ENCODE peak calls at places on chromosomes 1 and 21, in four cellular contexts. D is WERI-Rb-1, H is AG09309, Y is B cell. R is an unnamed sample.

GRCh38 chr1:221078260-221078965 is 199.2 kb downstream of the HLX start:
- DNase-seq in D (no peak), H (no peak), Y (no peak), R (no peak)

GRCh38 chr1:21289700-21290545 is at the start of gene ECE1:
- DNase-seq in D (peak), H (no peak), Y (peak), R (peak)

GRCh38 chr1:109213824-109214693 is at the start of gene SARS1:
- DNase-seq in D (peak), H (no peak), Y (peak), R (peak)

GRCh38 chr1:153390938-153391710 is at the start of gene S100A8:
- DNase-seq in D (peak), H (no peak), Y (no peak), R (no peak)

GRCh38 chr1:240737761-240738265 is 125.9 kb upstream of the GREM2 start:
- DNase-seq in D (no peak), H (no peak), Y (no peak), R (no peak)

GRCh38 chr21:25970254-25970930 is 200.2 kb downstream of the APP start:
- DNase-seq in D (no peak), H (no peak), Y (no peak), R (no peak)

GRCh38 chr21:35857082-35857481 is 203.2 kb downstream of the SETD4 start:
- DNase-seq in D (no peak), H (no peak), Y (no peak), R (no peak)

GRCh38 chr1:113763651-113764050 is 4.4 kb upstream of the PHTF1 start:
- DNase-seq in D (peak), H (no peak), Y (no peak), R (no peak)

GRCh38 chr21:46155514-46156377 is at the start of gene FTCD:
- DNase-seq in D (peak), H (no peak), Y (no peak), R (no peak)

GRCh38 chr1:67053535-67053784 is 488 bp downstream of the SLC35D1 start:
- DNase-seq in D (no peak), H (no peak), Y (no peak), R (no peak)

GRCh38 chr1:219492676-219493075 is 120.2 kb downstream of the ZC3H11B start:
- DNase-seq in D (no peak), H (no peak), Y (no peak), R (no peak)

GRCh38 chr1:242826706-242827336 is 302.3 kb upstream of the PLD5 start:
- DNase-seq in D (no peak), H (no peak), Y (no peak), R (no peak)

GRCh38 chr1:40404670-40405462 is 31.3 kb downstream of the SMAP2 start:
- DNase-seq in D (peak), H (peak), Y (no peak), R (no peak)

GRCh38 chr1:173663159-173663558 is 6.5 kb downstream of the ANKRD45 start:
- DNase-seq in D (no peak), H (no peak), Y (no peak), R (no peak)

GRCh38 chr21:35102488-35103407 is 53.6 kb upstream of the RUNX1 start:
- DNase-seq in D (no peak), H (no peak), Y (peak), R (peak)

GRCh38 chr21:41847066-41847804 is 31.9 kb downstream of the PRDM15 start:
- DNase-seq in D (peak), H (no peak), Y (no peak), R (no peak)

GRCh38 chr1:40712405-40712944 is 21.0 kb downstream of the NFYC start:
- DNase-seq in D (no peak), H (no peak), Y (no peak), R (no peak)

GRCh38 chr1:214292317-214292716 is 11.4 kb downstream of the SMYD2 start:
- DNase-seq in D (no peak), H (no peak), Y (no peak), R (no peak)

GRCh38 chr1:226912587-226913176 is 27.4 kb upstream of the COQ8A start:
- DNase-seq in D (peak), H (no peak), Y (peak), R (peak)

GRCh38 chr1:15299811-15300210 is 52.8 kb downstream of the FHAD1 start:
- DNase-seq in D (no peak), H (no peak), Y (no peak), R (no peak)

GRCh38 chr1:88488277-88488676 is 195.8 kb upstream of the PKN2 start:
- DNase-seq in D (no peak), H (no peak), Y (no peak), R (no peak)

GRCh38 chr1:62038594-62039284 is 155.9 kb upstream of the L1TD1 start:
- DNase-seq in D (peak), H (no peak), Y (no peak), R (no peak)

GRCh38 chr1:61585714-61586113 is 139.2 kb downstream of the TM2D1 start:
- DNase-seq in D (no peak), H (no peak), Y (no peak), R (no peak)

GRCh38 chr1:156648951-156649350 is 7.0 kb downstream of the BCAN start:
- DNase-seq in D (peak), H (no peak), Y (no peak), R (no peak)

GRCh38 chr1:73576084-73576483 is 621.9 kb downstream of the LRRIQ3 start:
- DNase-seq in D (no peak), H (no peak), Y (no peak), R (no peak)

GRCh38 chr1:40140211-40140709 is 20.9 kb upstream of the RLF start:
- DNase-seq in D (no peak), H (no peak), Y (no peak), R (no peak)

GRCh38 chr1:111948209-111949131 is 41.0 kb downstream of the KCND3 start:
- DNase-seq in D (no peak), H (peak), Y (no peak), R (no peak)

GRCh38 chr1:3066250-3066711 is 2.7 kb upstream of the PRDM16 start:
- DNase-seq in D (peak), H (no peak), Y (no peak), R (no peak)

GRCh38 chr1:38533772-38534472 is 325.6 kb downstream of the RRAGC start:
- DNase-seq in D (no peak), H (no peak), Y (no peak), R (no peak)

GRCh38 chr1:185735667-185736105 is 1.5 kb downstream of the HMCN1 start:
- DNase-seq in D (no peak), H (no peak), Y (no peak), R (no peak)

GRCh38 chr1:67211589-67212563 is 45.6 kb downstream of the IL23R start:
- DNase-seq in D (peak), H (no peak), Y (no peak), R (peak)

GRCh38 chr21:44082648-44083436 is 24.4 kb upstream of the PWP2 start:
- DNase-seq in D (peak), H (no peak), Y (no peak), R (no peak)

GRCh38 chr1:41434306-41434705 is 50.2 kb downstream of the EDN2 start:
- DNase-seq in D (no peak), H (no peak), Y (no peak), R (no peak)

GRCh38 chr1:94797286-94797685 is 22.9 kb upstream of the SLC44A3 start:
- DNase-seq in D (no peak), H (no peak), Y (no peak), R (no peak)

GRCh38 chr1:34130306-34130705 is 34.7 kb downstream of the CSMD2 start:
- DNase-seq in D (no peak), H (no peak), Y (no peak), R (no peak)

GRCh38 chr1:3306583-3307285 is 147.7 kb upstream of the ARHGEF16 start:
- DNase-seq in D (no peak), H (peak), Y (no peak), R (no peak)

GRCh38 chr1:182520746-182521145 is 68.3 kb downstream of the RNASEL start:
- DNase-seq in D (no peak), H (no peak), Y (no peak), R (no peak)

GRCh38 chr1:89945852-89946476 is 48.9 kb upstream of the ZNF326 start:
- DNase-seq in D (no peak), H (no peak), Y (no peak), R (peak)

GRCh38 chr1:47753808-47754207 is 243.4 kb downstream of the TRABD2B start:
- DNase-seq in D (no peak), H (no peak), Y (no peak), R (peak)

GRCh38 chr1:47756006-47756405 is 241.2 kb downstream of the TRABD2B start:
- DNase-seq in D (no peak), H (no peak), Y (no peak), R (no peak)

GRCh38 chr1:47754221-47754620 is 243.0 kb downstream of the TRABD2B start:
- DNase-seq in D (no peak), H (no peak), Y (no peak), R (no peak)

GRCh38 chr1:47756411-47756810 is 240.8 kb downstream of the TRABD2B start:
- DNase-seq in D (no peak), H (no peak), Y (no peak), R (no peak)

GRCh38 chr1:47755368-47755990 is 241.7 kb downstream of the TRABD2B start:
- DNase-seq in D (peak), H (no peak), Y (no peak), R (peak)
- TF ChIP-seq CTCF in D (peak), H (peak), Y (peak), R (peak)

DNA sequence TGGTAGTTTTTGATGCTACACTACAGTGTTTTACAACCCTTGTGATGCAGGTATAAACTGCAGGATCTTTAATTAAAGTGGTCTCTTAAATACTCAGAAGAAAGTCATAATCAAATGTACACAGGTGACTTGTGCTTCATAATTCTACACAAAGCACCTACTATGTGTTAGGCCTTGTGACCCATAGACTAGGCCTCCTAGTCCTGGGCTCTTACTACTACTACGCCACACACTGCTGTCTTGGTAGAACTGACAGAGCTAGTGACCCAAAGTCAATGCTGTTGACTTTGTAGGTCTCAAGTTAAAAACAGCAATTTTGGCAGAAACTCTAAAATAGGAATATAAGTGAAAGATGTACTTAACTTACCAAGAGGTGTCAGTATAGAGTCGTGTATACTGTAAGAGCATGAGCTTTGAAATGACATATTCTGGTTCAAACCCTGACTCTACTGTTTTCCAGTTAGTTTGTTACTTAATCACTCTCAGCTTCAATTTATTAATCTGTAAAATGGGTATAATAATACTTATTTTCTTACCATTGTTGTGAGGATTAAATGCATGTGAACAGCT is 48.6 kb upstream of the LMO4 start:
- DNase-seq in D (no peak), H (no peak), Y (no peak), R (peak)
- TF ChIP-seq CTCF in D (no peak), H (no peak), Y (no peak), R (no peak)

DNA sequence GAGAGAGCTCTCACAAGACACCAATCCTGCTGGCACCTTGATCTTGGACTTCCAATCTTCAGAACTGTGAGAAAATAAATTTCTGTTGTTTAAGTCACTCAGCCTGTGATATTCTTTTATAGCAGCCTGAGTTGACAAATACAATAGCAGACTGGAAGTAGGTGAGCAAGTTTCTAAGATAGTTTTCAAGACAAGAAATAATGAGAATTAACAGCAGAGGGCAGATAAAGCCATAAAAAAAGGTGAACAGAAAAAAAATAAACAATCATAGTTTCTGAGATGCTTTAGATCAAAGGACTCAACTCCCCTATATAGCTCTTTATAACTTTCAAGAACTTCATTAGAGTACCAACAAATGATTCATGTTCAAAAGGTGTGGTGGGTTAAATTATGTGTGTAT is 119.8 kb downstream of the PLPPR5 start:
- DNase-seq in D (no peak), H (no peak), Y (no peak), R (no peak)
- TF ChIP-seq CTCF in D (no peak), H (no peak), Y (no peak), R (no peak)

GRCh38 chr21:39180429-39181019 is 2.7 kb downstream of the PSMG1 start:
- DNase-seq in D (no peak), H (no peak), Y (no peak), R (no peak)
- TF ChIP-seq CTCF in D (no peak), H (peak), Y (peak), R (no peak)

DNA sequence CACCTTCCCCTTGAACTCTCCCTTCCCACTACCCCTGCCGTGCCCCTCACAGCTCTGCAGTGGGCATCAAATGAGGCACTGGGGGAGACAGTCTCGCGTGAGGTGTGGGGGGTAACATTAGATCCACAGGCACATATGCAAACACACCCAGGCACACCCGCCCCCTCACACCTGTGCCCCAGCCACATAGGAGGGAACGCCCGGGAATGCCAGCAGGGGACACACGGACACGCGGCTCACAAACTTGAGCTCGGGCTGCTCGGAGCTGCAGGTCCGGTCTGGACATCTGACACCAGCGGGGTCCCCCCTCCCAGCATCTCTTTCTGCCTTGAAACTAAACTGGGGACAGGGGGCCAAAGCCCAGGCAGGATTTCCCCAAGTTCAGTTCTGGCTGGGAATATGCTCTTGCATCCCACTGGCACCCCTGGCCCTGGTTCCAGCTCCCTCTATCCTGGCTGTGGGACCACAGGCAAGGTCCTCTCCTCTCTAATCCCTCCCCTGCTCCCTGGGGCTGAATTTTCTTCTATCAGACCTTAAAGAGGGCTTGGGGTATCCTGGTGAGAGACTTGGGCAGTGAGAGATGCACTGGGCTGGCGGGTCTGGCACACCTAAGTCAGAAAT is 30.6 kb downstream of the CDCP2 start:
- DNase-seq in D (no peak), H (no peak), Y (no peak), R (no peak)
- TF ChIP-seq CTCF in D (no peak), H (no peak), Y (no peak), R (no peak)

GRCh38 chr21:39336457-39337008 is 12.4 kb downstream of the HMGN1 start:
- DNase-seq in D (peak), H (no peak), Y (no peak), R (no peak)
- TF ChIP-seq CTCF in D (peak), H (no peak), Y (no peak), R (no peak)

DNA sequence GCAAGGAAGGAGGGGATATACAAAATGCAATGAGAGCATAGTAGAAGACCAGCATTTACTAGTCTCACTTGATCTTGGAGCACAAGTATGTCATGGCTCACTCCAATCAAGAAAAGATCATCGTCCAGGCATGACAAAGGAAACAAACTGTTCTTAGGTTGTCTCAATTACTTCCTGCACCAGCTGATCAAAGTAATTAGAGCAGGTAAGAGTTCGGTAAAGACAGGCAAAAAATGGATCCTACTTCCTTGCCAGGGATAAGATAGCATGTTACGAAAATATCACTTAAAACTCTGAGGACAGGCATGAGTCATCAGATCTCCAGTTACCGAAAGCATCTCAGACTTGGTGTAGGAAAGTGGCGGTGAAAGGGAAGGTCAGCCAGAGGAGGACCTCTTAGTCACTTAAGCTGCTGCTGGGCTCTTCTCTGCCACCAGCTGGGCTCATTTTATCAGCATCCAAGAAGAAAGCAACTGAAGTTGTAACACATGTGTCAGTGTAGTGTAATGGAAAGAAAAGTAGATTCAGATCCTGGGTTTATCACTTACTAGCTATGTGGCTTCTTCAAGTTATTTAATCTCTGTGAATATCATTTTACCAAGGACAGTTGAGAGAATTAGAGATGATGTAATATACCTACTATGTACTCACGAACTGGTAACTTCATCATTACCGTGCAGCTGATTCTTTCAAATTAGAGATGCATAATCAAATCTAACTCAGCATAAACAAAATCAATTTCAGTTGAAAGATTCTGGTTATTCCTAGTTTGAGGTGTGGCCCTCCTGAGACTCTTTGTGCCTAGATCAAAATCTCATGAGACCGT is 46.8 kb downstream of the XCL1 start:
- DNase-seq in D (no peak), H (peak), Y (no peak), R (no peak)
- TF ChIP-seq CTCF in D (no peak), H (no peak), Y (no peak), R (no peak)

R was measured in GM20000.